ENCODE peak calls at places on chromosomes 11 and 22, in seven cellular contexts. G, I, H, S, D, M and E are unnamed samples.
A peak's percentile ranks its signal among the peaks of the same experiment; 100 is the strongest.

GRCh38 chr11:39741066-39741465 is 1718.4 kb downstream of the LRRC4C start:
- DNase-seq in G (no peak), I (no peak), H (no peak), S (no peak), D (no peak), M (no peak), E (no peak)

GRCh38 chr22:42067706-42068350 is 2.8 kb downstream of the NAGA start:
- DNase-seq in G (no peak), I (no peak), H (no peak), S (no peak), D (no peak), M (no peak), E (no peak)

GRCh38 chr11:127493330-127493729 is 492.8 kb upstream of the KIRREL3 start:
- DNase-seq in G (no peak), I (no peak), H (no peak), S (no peak), D (no peak), M (no peak), E (peak; percentile 3)

GRCh38 chr11:1519028-1519736 is 32.6 kb upstream of the MOB2 start:
- DNase-seq in G (no peak), I (no peak), H (no peak), S (no peak), D (no peak), M (no peak), E (no peak)

GRCh38 chr11:70111269-70112016 is 33.3 kb downstream of the ANO1 start:
- DNase-seq in G (peak; percentile 83), I (no peak), H (no peak), S (no peak), D (no peak), M (no peak), E (peak; percentile 67)

GRCh38 chr11:61787928-61788491 is 4.4 kb downstream of the TMEM258 start:
- DNase-seq in G (peak; percentile 44), I (peak; percentile 85), H (peak; percentile 51), S (peak; percentile 73), D (no peak), M (peak; percentile 58), E (peak; percentile 30)

GRCh38 chr22:37254206-37254866 is 10.3 kb upstream of the RAC2 start:
- DNase-seq in G (no peak), I (no peak), H (peak; percentile 78), S (no peak), D (no peak), M (peak; percentile 73), E (peak; percentile 51)

GRCh38 chr11:70251583-70252285 is 18.8 kb upstream of the PPFIA1 start:
- DNase-seq in G (no peak), I (no peak), H (peak; percentile 55), S (peak; percentile 50), D (no peak), M (no peak), E (no peak)

GRCh38 chr11:74546752-74547151 is 45.6 kb upstream of the POLD3 start:
- DNase-seq in G (no peak), I (no peak), H (no peak), S (no peak), D (peak; percentile 68), M (no peak), E (no peak)

GRCh38 chr11:77302752-77303151 is 1.3 kb upstream of the GDPD4 start:
- DNase-seq in G (no peak), I (no peak), H (no peak), S (no peak), D (no peak), M (no peak), E (no peak)

GRCh38 chr11:25902476-25902875 is 429.5 kb upstream of the ANO3 start:
- DNase-seq in G (no peak), I (no peak), H (no peak), S (no peak), D (no peak), M (no peak), E (no peak)

GRCh38 chr22:30575011-30575671 is 676 bp upstream of the GAL3ST1 start:
- DNase-seq in G (no peak), I (no peak), H (peak; percentile 72), S (peak; percentile 70), D (peak; percentile 35), M (peak; percentile 46), E (peak; percentile 60)

GRCh38 chr22:24571266-24571665 is 15.5 kb downstream of the SNRPD3 start:
- DNase-seq in G (no peak), I (no peak), H (no peak), S (no peak), D (no peak), M (no peak), E (no peak)

GRCh38 chr11:99739464-99740089 is 718.8 kb downstream of the CNTN5 start:
- DNase-seq in G (peak; percentile 11), I (peak; percentile 3), H (peak; percentile 2), S (no peak), D (no peak), M (peak; percentile 44), E (no peak)

GRCh38 chr11:73469401-73469800 is 93.2 kb downstream of the RELT start:
- DNase-seq in G (peak; percentile 10), I (no peak), H (no peak), S (no peak), D (no peak), M (no peak), E (no peak)

GRCh38 chr22:37775785-37776638 is 31.7 kb upstream of the GCAT start:
- DNase-seq in G (no peak), I (no peak), H (peak; percentile 67), S (no peak), D (no peak), M (peak; percentile 95), E (peak; percentile 74)

GRCh38 chr22:20926243-20926642 is 9.0 kb downstream of the CRKL start:
- DNase-seq in G (peak; percentile 38), I (no peak), H (no peak), S (no peak), D (no peak), M (no peak), E (no peak)

GRCh38 chr22:27613099-27614089 is 188.2 kb downstream of the MN1 start:
- DNase-seq in G (no peak), I (no peak), H (no peak), S (no peak), D (no peak), M (no peak), E (no peak)

GRCh38 chr22:20436309-20437252 is 1.0 kb downstream of the SCARF2 start:
- DNase-seq in G (peak; percentile 96), I (no peak), H (peak; percentile 34), S (no peak), D (no peak), M (peak; percentile 41), E (peak; percentile 57)

DNA sequence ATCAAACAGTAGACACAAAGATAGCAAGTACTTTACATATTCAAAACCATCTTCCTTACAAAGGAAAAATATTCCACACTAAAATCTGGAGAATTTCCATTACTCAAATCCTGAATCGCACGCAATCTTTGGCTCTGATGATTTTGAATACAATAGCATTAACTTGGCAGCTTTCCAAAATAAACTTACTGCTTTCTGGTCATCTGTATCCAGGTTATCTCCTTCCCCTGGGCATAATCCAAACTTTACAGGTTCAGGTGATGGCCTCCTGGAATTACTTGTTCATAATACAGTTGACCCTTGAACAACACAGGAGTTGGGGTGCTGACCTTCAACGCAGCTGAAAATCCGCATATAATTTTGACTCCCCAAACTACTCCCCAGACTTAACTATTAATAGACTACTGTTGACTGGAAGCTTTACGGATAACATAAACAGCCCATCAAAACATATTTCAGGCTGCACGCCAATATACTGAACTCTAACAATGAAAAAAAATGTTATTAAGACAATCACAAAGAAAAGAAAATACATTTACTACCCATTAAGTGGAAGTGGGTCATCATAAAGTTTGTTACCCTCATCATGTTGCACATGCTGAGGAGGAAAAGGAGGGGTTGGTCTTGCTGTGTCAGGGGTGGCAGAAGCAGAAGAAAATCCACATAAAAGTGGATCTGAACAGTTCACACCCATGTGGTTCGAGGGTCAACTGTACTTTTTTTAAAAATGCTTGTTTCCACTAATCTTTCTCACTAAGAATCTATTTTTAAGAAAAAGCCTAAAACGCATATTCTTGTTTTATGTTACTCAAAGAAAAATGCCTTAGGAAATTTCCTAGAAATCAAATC is 6.5 kb downstream of the MTMR2 start:
- DNase-seq in G (no peak), I (no peak), H (peak; percentile 75), S (no peak), D (no peak), M (no peak), E (no peak)
- H3K4me3 ChIP-seq in G (no peak overlapping the region), I (no peak overlapping the region), H (no peak overlapping the region), S (peak overlapping the region; percentile 2), D (no peak overlapping the region), M (no peak overlapping the region), E (no peak overlapping the region)

GRCh38 chr22:46119729-46120419 is 30.5 kb upstream of the PPARA start:
- DNase-seq in G (peak; percentile 60), I (no peak), H (peak; percentile 89), S (no peak), D (no peak), M (peak; percentile 92), E (peak; percentile 94)
- TF ChIP-seq CTCF in G (no peak), I (no peak), H (no peak), S (no peak), D (no peak), M (no peak), E (peak; percentile 19)

GRCh38 chr22:34055525-34056200 is 135.4 kb upstream of the LARGE1 start:
- DNase-seq in G (peak; percentile 34), I (peak; percentile 7), H (no peak), S (no peak), D (no peak), M (no peak), E (peak; percentile 6)
- H3K4me3 ChIP-seq in G (no peak overlapping the region), I (no peak overlapping the region), H (no peak overlapping the region), S (no peak overlapping the region), D (no peak overlapping the region), M (no peak overlapping the region), E (no peak overlapping the region)

GRCh38 chr11:116691779-116692178 is 81.0 kb downstream of the BUD13 start:
- DNase-seq in G (peak; percentile 86), I (peak; percentile 69), H (peak; percentile 26), S (peak; percentile 70), D (peak; percentile 50), M (peak; percentile 19), E (peak; percentile 18)

GRCh38 chr11:116692318-116693106 is 80.3 kb downstream of the BUD13 start:
- DNase-seq in G (peak; percentile 3), I (no peak), H (no peak), S (no peak), D (no peak), M (no peak), E (no peak)

GRCh38 chr11:116689413-116690127 is 83.2 kb downstream of the BUD13 start:
- DNase-seq in G (peak; percentile 3), I (no peak), H (no peak), S (no peak), D (no peak), M (no peak), E (no peak)

GRCh38 chr11:116688202-116688540 is 84.6 kb downstream of the BUD13 start:
- DNase-seq in G (no peak), I (no peak), H (no peak), S (no peak), D (no peak), M (no peak), E (no peak)

DNA sequence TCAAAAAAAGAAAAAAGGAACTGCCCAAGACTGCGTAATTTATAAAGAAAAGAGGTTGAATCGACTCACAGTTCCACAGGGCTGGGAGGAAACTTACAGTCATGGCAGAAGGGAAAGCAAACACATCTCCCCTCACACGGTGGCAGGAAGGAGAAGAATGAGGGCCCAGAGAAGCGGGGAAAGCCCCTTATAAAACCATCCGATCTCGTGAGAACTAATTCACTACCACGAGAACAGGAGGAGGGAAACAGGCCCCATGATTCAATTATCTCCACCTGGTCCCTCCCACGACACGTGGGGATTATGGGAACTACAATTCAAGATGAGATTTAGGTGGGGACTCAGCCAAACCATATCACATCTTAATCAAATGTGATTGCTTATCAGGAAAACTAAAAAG is 82.2 kb downstream of the BUD13 start:
- DNase-seq in G (no peak), I (no peak), H (no peak), S (no peak), D (no peak), M (no peak), E (no peak)
- TF ChIP-seq CTCF in G (no peak), I (no peak), H (no peak), S (no peak), D (no peak), M (no peak), E (no peak)